ENCODE peak calls at places on chromosome 5, in four cellular contexts. Y, A, N and Q are unnamed samples.

GRCh38 chr5:80206282-80206681 is 49.6 kb downstream of the SERINC5 start:
- DNase-seq in Y (no peak), A (no peak), N (no peak), Q (no peak)

GRCh38 chr5:171127314-171127713 is 181.7 kb upstream of the TLX3 start:
- DNase-seq in Y (no peak), A (no peak), N (no peak), Q (no peak)

GRCh38 chr5:180143656-180144364 is 65.2 kb downstream of the RASGEF1C start:
- DNase-seq in Y (no peak), A (no peak), N (no peak), Q (no peak)

GRCh38 chr5:33556330-33557328 is 115.9 kb downstream of the TARS1 start:
- DNase-seq in Y (no peak), A (peak), N (no peak), Q (no peak)

GRCh38 chr5:120388016-120388781 is 75.9 kb upstream of the PRR16 start:
- DNase-seq in Y (no peak), A (no peak), N (no peak), Q (no peak)

GRCh38 chr5:102975040-102975439 is 144.9 kb downstream of the GIN1 start:
- DNase-seq in Y (no peak), A (no peak), N (no peak), Q (no peak)

GRCh38 chr5:43631182-43631910 is 28.4 kb downstream of the NNT start:
- DNase-seq in Y (peak), A (peak), N (peak), Q (peak)

GRCh38 chr5:10387690-10388089 is 34.2 kb downstream of the MARCHF6 start:
- DNase-seq in Y (no peak), A (no peak), N (no peak), Q (no peak)

GRCh38 chr5:172441262-172441751 is 13.0 kb downstream of the SH3PXD2B start:
- DNase-seq in Y (no peak), A (no peak), N (no peak), Q (no peak)

GRCh38 chr5:81006955-81007636 is 46.9 kb downstream of the RASGRF2 start:
- DNase-seq in Y (no peak), A (no peak), N (no peak), Q (no peak)

GRCh38 chr5:107502711-107503110 is 168.0 kb downstream of the EFNA5 start:
- DNase-seq in Y (no peak), A (no peak), N (no peak), Q (no peak)

GRCh38 chr5:123785160-123786001 is 273.4 kb downstream of the CSNK1G3 start:
- DNase-seq in Y (no peak), A (no peak), N (no peak), Q (no peak)

GRCh38 chr5:18112066-18112465 is 477.8 kb downstream of the TAF11L14 start:
- DNase-seq in Y (no peak), A (no peak), N (no peak), Q (no peak)

GRCh38 chr5:141737485-141737884 is 55.5 kb upstream of the ARAP3 start:
- DNase-seq in Y (no peak), A (no peak), N (no peak), Q (no peak)

GRCh38 chr5:176849611-176850227 is 39.4 kb downstream of the UNC5A start:
- DNase-seq in Y (no peak), A (no peak), N (no peak), Q (no peak)

GRCh38 chr5:130514984-130515690 is 610.9 kb downstream of the CHSY3 start:
- DNase-seq in Y (no peak), A (no peak), N (no peak), Q (no peak)

GRCh38 chr5:149348463-149348862 is 3.2 kb downstream of the GRPEL2 start:
- DNase-seq in Y (no peak), A (no peak), N (no peak), Q (no peak)

GRCh38 chr5:171419663-171420428 is 399 bp downstream of the FGF18 start:
- DNase-seq in Y (no peak), A (no peak), N (no peak), Q (peak)

GRCh38 chr5:91016954-91017690 is 366.0 kb downstream of the ARRDC3 start:
- DNase-seq in Y (no peak), A (no peak), N (no peak), Q (no peak)

GRCh38 chr5:116532762-116533525 is 41.7 kb downstream of the SEMA6A start:
- DNase-seq in Y (no peak), A (peak), N (no peak), Q (no peak)

GRCh38 chr5:177023247-177023703 is 779 bp downstream of the ZNF346 start:
- DNase-seq in Y (peak), A (peak), N (no peak), Q (no peak)

GRCh38 chr5:16492398-16493175 is 27.0 kb upstream of the ZNF622 start:
- DNase-seq in Y (no peak), A (no peak), N (no peak), Q (no peak)

GRCh38 chr5:140073296-140073695 is 30.2 kb upstream of the NRG2 start:
- DNase-seq in Y (peak), A (no peak), N (no peak), Q (no peak)

GRCh38 chr5:40030661-40031060 is 605.9 kb upstream of the DAB2 start:
- DNase-seq in Y (no peak), A (no peak), N (no peak), Q (no peak)

GRCh38 chr5:66356011-66356565 is 212.0 kb downstream of the SREK1 start:
- DNase-seq in Y (no peak), A (no peak), N (no peak), Q (no peak)

GRCh38 chr5:149277821-149278220 is 6.2 kb downstream of the AFAP1L1 start:
- DNase-seq in Y (no peak), A (no peak), N (no peak), Q (no peak)

GRCh38 chr5:75536147-75536546 is 24.5 kb downstream of the POLK start:
- DNase-seq in Y (no peak), A (no peak), N (no peak), Q (no peak)

GRCh38 chr5:112973904-112974303 is 2.7 kb upstream of the DCP2 start:
- DNase-seq in Y (peak), A (no peak), N (no peak), Q (no peak)

GRCh38 chr5:41071975-41072374 is 833 bp upstream of the MROH2B start:
- DNase-seq in Y (no peak), A (no peak), N (no peak), Q (no peak)
- TF ChIP-seq TARDBP in Y (no peak), A (no peak), N (no peak), Q (no peak)

GRCh38 chr5:126659805-126660483 is 59.2 kb downstream of the PHAX start:
- DNase-seq in Y (no peak), A (no peak), N (no peak), Q (no peak)
- TF ChIP-seq TARDBP in Y (no peak), A (no peak), N (no peak), Q (no peak)

GRCh38 chr5:79080804-79081203 is 11.2 kb downstream of the BHMT2 start:
- DNase-seq in Y (no peak), A (peak), N (no peak), Q (no peak)
- TF ChIP-seq TARDBP in Y (no peak), A (no peak), N (no peak), Q (no peak)

DNA sequence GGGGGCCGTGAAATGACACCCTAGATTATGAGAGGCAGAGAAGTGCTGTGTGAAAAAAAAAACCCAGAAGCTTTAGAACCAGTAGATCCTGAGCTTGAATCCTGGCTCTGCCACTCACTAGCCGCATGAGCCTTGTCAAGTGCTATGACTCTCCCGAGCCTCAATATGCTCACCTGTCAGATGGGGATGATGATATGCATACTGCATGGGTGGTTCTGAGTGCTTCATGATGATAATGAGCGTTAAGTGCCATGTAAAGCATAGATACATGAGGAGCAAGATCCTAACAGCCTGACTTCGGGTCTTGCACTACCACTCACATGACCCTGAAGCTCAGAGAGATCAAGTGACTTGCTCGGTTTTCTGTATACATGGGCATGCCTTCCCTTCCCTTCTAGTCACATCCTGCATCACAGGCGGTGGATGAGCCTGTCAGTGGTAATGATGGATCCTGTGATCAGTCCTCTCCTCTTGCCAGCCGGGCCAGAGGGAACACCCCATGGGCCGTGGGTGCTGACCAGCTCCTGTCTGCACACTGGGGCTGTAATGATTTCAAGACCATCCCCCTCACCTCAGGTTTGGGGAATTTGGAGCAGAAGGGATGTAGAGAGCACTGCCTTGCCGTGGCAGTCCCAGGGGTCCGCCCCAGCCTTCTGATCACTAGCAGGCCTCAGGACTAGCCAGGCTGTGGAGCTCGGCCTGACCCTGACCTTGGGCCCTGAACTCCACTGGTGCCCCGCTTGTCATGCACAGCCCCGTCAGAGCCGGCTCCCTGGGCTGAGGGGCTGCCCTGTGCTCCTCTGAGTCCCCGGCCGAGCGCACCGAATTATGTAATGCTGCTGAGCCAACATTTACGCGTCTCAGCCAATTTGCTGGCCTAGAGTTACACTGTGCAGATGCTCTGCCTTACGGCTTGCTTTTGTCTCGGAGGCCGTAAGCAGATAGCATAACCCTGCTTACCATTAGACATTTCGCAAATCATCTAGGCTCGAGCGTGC is 155.5 kb downstream of the MACROH2A1 start:
- DNase-seq in Y (no peak), A (peak), N (no peak), Q (no peak)
- TF ChIP-seq TARDBP in Y (no peak), A (no peak), N (no peak), Q (no peak)

GRCh38 chr5:111929892-111930291 is 172.9 kb upstream of the NREP start:
- DNase-seq in Y (no peak), A (no peak), N (no peak), Q (no peak)
- TF ChIP-seq TARDBP in Y (no peak), A (no peak), N (no peak), Q (no peak)

DNA sequence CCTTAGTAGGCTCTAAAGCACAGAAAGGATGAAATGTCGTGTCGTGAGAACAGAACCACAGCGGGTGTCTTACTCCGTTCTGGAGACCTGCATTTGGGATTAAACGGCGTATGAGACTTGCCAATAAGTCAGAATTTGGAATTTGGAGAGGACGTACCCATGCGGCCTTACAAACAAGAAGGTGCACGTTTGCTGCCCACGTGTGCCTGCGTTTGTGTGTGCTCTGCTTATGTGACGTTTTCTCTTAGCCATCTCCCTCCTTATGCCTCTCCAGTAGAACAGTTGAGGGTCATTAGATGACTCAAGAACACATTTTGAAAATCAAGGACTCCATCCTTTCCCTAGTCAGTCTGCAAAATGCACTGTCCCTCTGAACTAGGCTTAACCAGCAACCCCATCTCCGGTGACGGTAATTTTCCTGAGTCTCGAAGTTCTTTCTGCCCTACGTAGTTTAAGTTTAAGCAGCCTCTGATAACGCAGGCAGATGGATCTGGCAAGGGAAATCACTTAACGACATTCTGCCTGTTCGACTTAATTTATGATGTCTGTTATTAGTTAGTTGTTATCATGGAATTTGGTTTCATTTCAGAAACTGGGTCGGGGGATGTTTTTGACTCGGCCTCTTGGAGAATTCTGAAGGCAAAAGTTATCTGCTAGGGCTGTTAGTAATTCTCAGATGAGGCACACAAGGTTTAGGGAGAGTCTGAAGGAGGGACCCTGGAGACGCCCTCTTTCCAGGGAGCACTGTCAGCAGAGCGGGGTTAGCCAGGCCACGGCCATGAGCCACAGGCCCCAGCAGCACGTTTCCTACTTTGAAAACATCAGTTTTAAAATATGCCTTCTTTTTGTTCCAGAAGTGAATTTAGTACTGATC is 171.3 kb upstream of the OTULINL start:
- DNase-seq in Y (no peak), A (no peak), N (no peak), Q (no peak)
- TF ChIP-seq TARDBP in Y (no peak), A (no peak), N (no peak), Q (no peak)

GRCh38 chr5:154779105-154779504 is 23.9 kb downstream of the LARP1 start:
- DNase-seq in Y (no peak), A (peak), N (no peak), Q (no peak)
- TF ChIP-seq TARDBP in Y (no peak), A (no peak), N (no peak), Q (no peak)